ENCODE peak calls at places on chromosomes 4 and X, in nine cellular contexts. One of them, this sample, is unnamed.
A peak's percentile ranks its signal among the peaks of the same experiment; 100 is the strongest.

GRCh38 chrX:133475521-133475920 is 60.2 kb upstream of the GPC4 start:
- DNase-seq in germinal center: no peak
- DNase-seq in EL: no peak
- DNase-seq in AG08396: no peak
- DNase-seq in esophagus squamous epithelium: no peak
- DNase-seq in OCI-M1: no peak
- DNase-seq in activated naive CD4-positive, alpha-beta T cell treated with anti-CD3 and anti-CD28 coated beads for 36 hours: no peak
- DNase-seq in activated T-helper 9 cell treated with anti-CD3 and anti-CD28 coated beads, Interleukin-2, amount 50 U/mL, for 16 hours: no peak
- DNase-seq in uterus: peak; percentile 51
- DNase-seq in this sample: no peak

GRCh38 chrX:70554523-70554922 is 109.9 kb downstream of the DLG3 start:
- DNase-seq in OCI-M1: no peak
- DNase-seq in activated naive CD4-positive, alpha-beta T cell treated with anti-CD3 and anti-CD28 coated beads for 36 hours: no peak
- DNase-seq in esophagus squamous epithelium: no peak
- DNase-seq in EL: no peak
- DNase-seq in AG08396: no peak
- DNase-seq in uterus: no peak
- DNase-seq in germinal center: no peak
- DNase-seq in activated T-helper 9 cell treated with anti-CD3 and anti-CD28 coated beads, Interleukin-2, amount 50 U/mL, for 16 hours: no peak
- DNase-seq in this sample: peak; percentile 44

GRCh38 chrX:115017455-115017854 is at the start of gene IL13RA2:
- DNase-seq in AG08396: no peak
- DNase-seq in OCI-M1: no peak
- DNase-seq in esophagus squamous epithelium: no peak
- DNase-seq in germinal center: no peak
- DNase-seq in uterus: no peak
- DNase-seq in activated naive CD4-positive, alpha-beta T cell treated with anti-CD3 and anti-CD28 coated beads for 36 hours: no peak
- DNase-seq in activated T-helper 9 cell treated with anti-CD3 and anti-CD28 coated beads, Interleukin-2, amount 50 U/mL, for 16 hours: no peak
- DNase-seq in EL: no peak
- DNase-seq in this sample: no peak

GRCh38 chr4:20463176-20463430 is 211.4 kb downstream of the SLIT2 start:
- DNase-seq in uterus: no peak
- DNase-seq in AG08396: no peak
- DNase-seq in germinal center: no peak
- DNase-seq in EL: no peak
- DNase-seq in OCI-M1: no peak
- DNase-seq in activated T-helper 9 cell treated with anti-CD3 and anti-CD28 coated beads, Interleukin-2, amount 50 U/mL, for 16 hours: no peak
- DNase-seq in activated naive CD4-positive, alpha-beta T cell treated with anti-CD3 and anti-CD28 coated beads for 36 hours: no peak
- DNase-seq in esophagus squamous epithelium: no peak
- DNase-seq in this sample: no peak

GRCh38 chr4:174629265-174629664 is 107.0 kb upstream of the HPGD start:
- DNase-seq in activated T-helper 9 cell treated with anti-CD3 and anti-CD28 coated beads, Interleukin-2, amount 50 U/mL, for 16 hours: no peak
- DNase-seq in EL: no peak
- DNase-seq in germinal center: no peak
- DNase-seq in AG08396: no peak
- DNase-seq in activated naive CD4-positive, alpha-beta T cell treated with anti-CD3 and anti-CD28 coated beads for 36 hours: no peak
- DNase-seq in esophagus squamous epithelium: no peak
- DNase-seq in OCI-M1: no peak
- DNase-seq in uterus: no peak
- DNase-seq in this sample: no peak

GRCh38 chr4:168540865-168541607 is 44.2 kb downstream of the PALLD start:
- DNase-seq in germinal center: no peak
- DNase-seq in EL: peak; percentile 43
- DNase-seq in activated naive CD4-positive, alpha-beta T cell treated with anti-CD3 and anti-CD28 coated beads for 36 hours: no peak
- DNase-seq in activated T-helper 9 cell treated with anti-CD3 and anti-CD28 coated beads, Interleukin-2, amount 50 U/mL, for 16 hours: no peak
- DNase-seq in AG08396: no peak
- DNase-seq in OCI-M1: no peak
- DNase-seq in esophagus squamous epithelium: no peak
- DNase-seq in uterus: no peak
- DNase-seq in this sample: peak; percentile 19

GRCh38 chrX:70924294-70924693 is 6.6 kb downstream of the SLC7A3 start:
- DNase-seq in esophagus squamous epithelium: no peak
- DNase-seq in EL: no peak
- DNase-seq in activated T-helper 9 cell treated with anti-CD3 and anti-CD28 coated beads, Interleukin-2, amount 50 U/mL, for 16 hours: no peak
- DNase-seq in uterus: no peak
- DNase-seq in AG08396: no peak
- DNase-seq in OCI-M1: no peak
- DNase-seq in activated naive CD4-positive, alpha-beta T cell treated with anti-CD3 and anti-CD28 coated beads for 36 hours: no peak
- DNase-seq in germinal center: no peak
- DNase-seq in this sample: no peak

GRCh38 chr4:48017108-48017527 is 546 bp downstream of the NIPAL1 start:
- DNase-seq in germinal center: peak; percentile 37
- DNase-seq in AG08396: peak; percentile 64
- DNase-seq in OCI-M1: no peak
- DNase-seq in activated T-helper 9 cell treated with anti-CD3 and anti-CD28 coated beads, Interleukin-2, amount 50 U/mL, for 16 hours: peak; percentile 47
- DNase-seq in uterus: peak; percentile 30
- DNase-seq in EL: peak; percentile 84
- DNase-seq in esophagus squamous epithelium: no peak
- DNase-seq in activated naive CD4-positive, alpha-beta T cell treated with anti-CD3 and anti-CD28 coated beads for 36 hours: peak; percentile 33
- DNase-seq in this sample: peak; percentile 75

GRCh38 chr4:6342530-6343293 is 73.1 kb downstream of the WFS1 start:
- DNase-seq in germinal center: no peak
- DNase-seq in esophagus squamous epithelium: no peak
- DNase-seq in activated naive CD4-positive, alpha-beta T cell treated with anti-CD3 and anti-CD28 coated beads for 36 hours: no peak
- DNase-seq in AG08396: no peak
- DNase-seq in EL: no peak
- DNase-seq in activated T-helper 9 cell treated with anti-CD3 and anti-CD28 coated beads, Interleukin-2, amount 50 U/mL, for 16 hours: no peak
- DNase-seq in uterus: peak; percentile 38
- DNase-seq in OCI-M1: peak; percentile 33
- DNase-seq in this sample: no peak

GRCh38 chrX:30219372-30219771 is 4.0 kb downstream of the MAGEB2 start:
- DNase-seq in OCI-M1: no peak
- DNase-seq in activated naive CD4-positive, alpha-beta T cell treated with anti-CD3 and anti-CD28 coated beads for 36 hours: no peak
- DNase-seq in uterus: no peak
- DNase-seq in EL: no peak
- DNase-seq in esophagus squamous epithelium: no peak
- DNase-seq in germinal center: no peak
- DNase-seq in activated T-helper 9 cell treated with anti-CD3 and anti-CD28 coated beads, Interleukin-2, amount 50 U/mL, for 16 hours: no peak
- DNase-seq in AG08396: no peak
- DNase-seq in this sample: no peak

GRCh38 chrX:148310402-148311200 is 189.8 kb upstream of the AFF2 start:
- DNase-seq in activated naive CD4-positive, alpha-beta T cell treated with anti-CD3 and anti-CD28 coated beads for 36 hours: peak; percentile 76
- DNase-seq in EL: no peak
- DNase-seq in activated T-helper 9 cell treated with anti-CD3 and anti-CD28 coated beads, Interleukin-2, amount 50 U/mL, for 16 hours: peak; percentile 3
- DNase-seq in germinal center: no peak
- DNase-seq in uterus: no peak
- DNase-seq in AG08396: no peak
- DNase-seq in esophagus squamous epithelium: no peak
- DNase-seq in OCI-M1: peak; percentile 77
- DNase-seq in this sample: no peak

GRCh38 chrX:105876658-105877057 is 54.3 kb downstream of the NRK start:
- DNase-seq in activated naive CD4-positive, alpha-beta T cell treated with anti-CD3 and anti-CD28 coated beads for 36 hours: no peak
- DNase-seq in EL: no peak
- DNase-seq in activated T-helper 9 cell treated with anti-CD3 and anti-CD28 coated beads, Interleukin-2, amount 50 U/mL, for 16 hours: no peak
- DNase-seq in germinal center: no peak
- DNase-seq in OCI-M1: peak; percentile 38
- DNase-seq in esophagus squamous epithelium: no peak
- DNase-seq in AG08396: no peak
- DNase-seq in uterus: no peak
- DNase-seq in this sample: peak; percentile 3

GRCh38 chr4:186650401-186651180 is 73.1 kb downstream of the FAT1 start:
- DNase-seq in activated T-helper 9 cell treated with anti-CD3 and anti-CD28 coated beads, Interleukin-2, amount 50 U/mL, for 16 hours: no peak
- DNase-seq in germinal center: no peak
- DNase-seq in esophagus squamous epithelium: no peak
- DNase-seq in EL: no peak
- DNase-seq in uterus: no peak
- DNase-seq in OCI-M1: no peak
- DNase-seq in AG08396: no peak
- DNase-seq in activated naive CD4-positive, alpha-beta T cell treated with anti-CD3 and anti-CD28 coated beads for 36 hours: no peak
- DNase-seq in this sample: no peak

GRCh38 chrX:149699761-149700160 is 12.1 kb upstream of the MAGEA11 start:
- DNase-seq in esophagus squamous epithelium: no peak
- DNase-seq in germinal center: no peak
- DNase-seq in AG08396: no peak
- DNase-seq in uterus: no peak
- DNase-seq in OCI-M1: peak; percentile 44
- DNase-seq in EL: no peak
- DNase-seq in activated naive CD4-positive, alpha-beta T cell treated with anti-CD3 and anti-CD28 coated beads for 36 hours: no peak
- DNase-seq in activated T-helper 9 cell treated with anti-CD3 and anti-CD28 coated beads, Interleukin-2, amount 50 U/mL, for 16 hours: no peak
- DNase-seq in this sample: no peak

This sample was measured in adipocyte.